ENCODE peak calls at places on chromosomes 6 and 20, in five cellular contexts. One of them, this sample, is unnamed. For H3K9me3 and H3K36me3, the result is how much of the 10 kb centered on the place peaks cover.

GRCh38 chr6:112983741-112984221 is 636.7 kb downstream of the RFPL4B start:
- DNase-seq in psoas muscle: no peak
- DNase-seq in astrocyte: no peak
- DNase-seq in left ventricle myocardium inferior: no peak
- DNase-seq in neural progenitor cell: no peak
- DNase-seq in this sample: no peak

GRCh38 chr20:10217517-10218410 is 866 bp upstream of the SNAP25 start:
- DNase-seq in psoas muscle: no peak
- DNase-seq in astrocyte: peak
- DNase-seq in left ventricle myocardium inferior: no peak
- DNase-seq in neural progenitor cell: peak
- DNase-seq in this sample: no peak

GRCh38 chr6:56804996-56805395 is 149.9 kb upstream of the BEND6 start:
- DNase-seq in psoas muscle: no peak
- DNase-seq in astrocyte: peak
- DNase-seq in left ventricle myocardium inferior: no peak
- DNase-seq in neural progenitor cell: no peak
- DNase-seq in this sample: no peak

GRCh38 chr6:128005009-128005408 is 104.2 kb upstream of the THEMIS start:
- DNase-seq in psoas muscle: no peak
- DNase-seq in astrocyte: peak
- DNase-seq in left ventricle myocardium inferior: no peak
- DNase-seq in neural progenitor cell: no peak
- DNase-seq in this sample: no peak

GRCh38 chr6:135108692-135109091 is 54.1 kb upstream of the HBS1L start:
- DNase-seq in psoas muscle: no peak
- DNase-seq in astrocyte: no peak
- DNase-seq in left ventricle myocardium inferior: no peak
- DNase-seq in neural progenitor cell: no peak
- DNase-seq in this sample: no peak

GRCh38 chr6:146041282-146041681 is 12.4 kb downstream of the GRM1 start:
- DNase-seq in psoas muscle: no peak
- DNase-seq in astrocyte: no peak
- DNase-seq in left ventricle myocardium inferior: no peak
- DNase-seq in neural progenitor cell: peak
- DNase-seq in this sample: peak

GRCh38 chr20:47620808-47621805 is 119.4 kb downstream of the NCOA3 start:
- DNase-seq in psoas muscle: no peak
- DNase-seq in astrocyte: peak
- DNase-seq in left ventricle myocardium inferior: no peak
- DNase-seq in neural progenitor cell: peak
- DNase-seq in this sample: peak

GRCh38 chr6:118335325-118335724 is 212.8 kb upstream of the PLN start:
- DNase-seq in psoas muscle: no peak
- DNase-seq in astrocyte: peak
- DNase-seq in left ventricle myocardium inferior: no peak
- DNase-seq in neural progenitor cell: no peak
- DNase-seq in this sample: no peak

GRCh38 chr20:58718121-58718563 is 25.5 kb downstream of the NPEPL1 start:
- DNase-seq in psoas muscle: peak
- DNase-seq in astrocyte: no peak
- DNase-seq in left ventricle myocardium inferior: no peak
- DNase-seq in neural progenitor cell: no peak
- DNase-seq in this sample: no peak

GRCh38 chr6:89604662-89605061 is 33.9 kb downstream of the LYRM2 start:
- DNase-seq in psoas muscle: no peak
- DNase-seq in astrocyte: no peak
- DNase-seq in left ventricle myocardium inferior: no peak
- DNase-seq in neural progenitor cell: peak
- DNase-seq in this sample: no peak

GRCh38 chr6:125310994-125311649 is 9.4 kb upstream of the HDDC2 start:
- DNase-seq in psoas muscle: no peak
- DNase-seq in astrocyte: peak
- DNase-seq in left ventricle myocardium inferior: no peak
- DNase-seq in neural progenitor cell: peak
- DNase-seq in this sample: peak

GRCh38 chr6:63943826-63944225 is 308.2 kb downstream of the PHF3 start:
- DNase-seq in psoas muscle: no peak
- DNase-seq in astrocyte: no peak
- DNase-seq in left ventricle myocardium inferior: no peak
- DNase-seq in neural progenitor cell: peak
- DNase-seq in this sample: no peak

GRCh38 chr6:157982580-157983438 is 1.1 kb downstream of the SYNJ2 start:
- DNase-seq in psoas muscle: no peak
- DNase-seq in astrocyte: peak
- DNase-seq in left ventricle myocardium inferior: no peak
- DNase-seq in neural progenitor cell: peak
- DNase-seq in this sample: peak

GRCh38 chr20:43191946-43192847 is 2.5 kb upstream of the PTPRT start:
- DNase-seq in psoas muscle: no peak
- DNase-seq in astrocyte: no peak
- DNase-seq in left ventricle myocardium inferior: no peak
- DNase-seq in neural progenitor cell: peak
- DNase-seq in this sample: peak

GRCh38 chr20:40838516-40838915 is 149.5 kb upstream of the MAFB start:
- DNase-seq in psoas muscle: no peak
- DNase-seq in astrocyte: no peak
- DNase-seq in left ventricle myocardium inferior: no peak
- DNase-seq in neural progenitor cell: no peak
- DNase-seq in this sample: no peak

GRCh38 chr6:75275067-75275466 is 9.5 kb downstream of the TMEM30A start:
- DNase-seq in psoas muscle: no peak
- DNase-seq in astrocyte: peak
- DNase-seq in left ventricle myocardium inferior: no peak
- DNase-seq in neural progenitor cell: no peak
- DNase-seq in this sample: no peak

GRCh38 chr6:21590345-21590744 is 3.2 kb upstream of the SOX4 start:
- DNase-seq in psoas muscle: no peak
- DNase-seq in astrocyte: no peak
- DNase-seq in left ventricle myocardium inferior: no peak
- DNase-seq in neural progenitor cell: no peak
- DNase-seq in this sample: no peak

GRCh38 chr20:37484386-37484785 is 36.7 kb upstream of the NNAT start:
- DNase-seq in psoas muscle: no peak
- DNase-seq in astrocyte: no peak
- DNase-seq in left ventricle myocardium inferior: no peak
- DNase-seq in neural progenitor cell: no peak
- DNase-seq in this sample: no peak

GRCh38 chr6:52574709-52575489 is 2.0 kb downstream of the TRAM2 start:
- DNase-seq in psoas muscle: peak
- DNase-seq in astrocyte: no peak
- DNase-seq in left ventricle myocardium inferior: no peak
- DNase-seq in neural progenitor cell: no peak
- DNase-seq in this sample: peak

GRCh38 chr6:110328231-110328630 is 29.9 kb downstream of the METTL24 start:
- DNase-seq in psoas muscle: no peak
- DNase-seq in astrocyte: peak
- DNase-seq in left ventricle myocardium inferior: no peak
- DNase-seq in neural progenitor cell: no peak
- DNase-seq in this sample: peak

GRCh38 chr6:15148356-15149058 is 97.4 kb upstream of the JARID2 start:
- DNase-seq in psoas muscle: no peak
- DNase-seq in astrocyte: peak
- DNase-seq in left ventricle myocardium inferior: no peak
- DNase-seq in neural progenitor cell: peak
- DNase-seq in this sample: no peak

GRCh38 chr6:71194730-71195129 is 93.9 kb upstream of the OGFRL1 start:
- DNase-seq in psoas muscle: no peak
- DNase-seq in astrocyte: peak
- DNase-seq in left ventricle myocardium inferior: no peak
- DNase-seq in neural progenitor cell: no peak
- DNase-seq in this sample: no peak

GRCh38 chr6:62904687-62905086 is 306.6 kb upstream of the FKBP1C start:
- DNase-seq in psoas muscle: no peak
- DNase-seq in astrocyte: no peak
- DNase-seq in left ventricle myocardium inferior: no peak
- DNase-seq in neural progenitor cell: peak
- DNase-seq in this sample: no peak

GRCh38 chr6:69105288-69105687 is 470.2 kb downstream of the ADGRB3 start:
- DNase-seq in psoas muscle: no peak
- DNase-seq in astrocyte: no peak
- DNase-seq in left ventricle myocardium inferior: no peak
- DNase-seq in neural progenitor cell: no peak
- DNase-seq in this sample: no peak

GRCh38 chr6:148497256-148497655 is 154.6 kb downstream of the SASH1 start:
- DNase-seq in psoas muscle: no peak
- DNase-seq in astrocyte: peak
- DNase-seq in left ventricle myocardium inferior: no peak
- DNase-seq in neural progenitor cell: no peak
- DNase-seq in this sample: no peak

GRCh38 chr6:136038531-136038930 is 187.0 kb downstream of the PDE7B start:
- DNase-seq in psoas muscle: no peak
- DNase-seq in astrocyte: no peak
- DNase-seq in left ventricle myocardium inferior: no peak
- DNase-seq in neural progenitor cell: no peak
- DNase-seq in this sample: no peak

GRCh38 chr6:3235486-3235885 is 8.0 kb upstream of the TUBB2B start:
- DNase-seq in psoas muscle: no peak
- DNase-seq in astrocyte: no peak
- DNase-seq in left ventricle myocardium inferior: no peak
- DNase-seq in neural progenitor cell: no peak
- DNase-seq in this sample: no peak

GRCh38 chr6:82711105-82711829 is 347.6 kb downstream of the TPBG start:
- DNase-seq in psoas muscle: no peak
- DNase-seq in astrocyte: peak
- DNase-seq in left ventricle myocardium inferior: no peak
- DNase-seq in neural progenitor cell: no peak
- DNase-seq in this sample: no peak

GRCh38 chr20:56004611-56005388 is 519 bp downstream of the CBLN4 start:
- DNase-seq in psoas muscle: no peak
- DNase-seq in astrocyte: no peak
- DNase-seq in left ventricle myocardium inferior: no peak
- DNase-seq in neural progenitor cell: peak
- DNase-seq in this sample: no peak

GRCh38 chr20:610130-611046 is at the start of gene TCF15:
- DNase-seq in psoas muscle: peak
- DNase-seq in astrocyte: no peak
- DNase-seq in left ventricle myocardium inferior: peak
- DNase-seq in neural progenitor cell: peak
- DNase-seq in this sample: peak

GRCh38 chr6:984031-984430 is 291.1 kb upstream of the EXOC2 start:
- DNase-seq in psoas muscle: no peak
- DNase-seq in astrocyte: no peak
- DNase-seq in left ventricle myocardium inferior: no peak
- DNase-seq in neural progenitor cell: no peak
- DNase-seq in this sample: no peak

GRCh38 chr20:29297411-29298270 is 1959.8 kb upstream of the DEFB115 start:
- DNase-seq in psoas muscle: no peak
- DNase-seq in astrocyte: no peak
- DNase-seq in left ventricle myocardium inferior: no peak
- DNase-seq in neural progenitor cell: no peak
- DNase-seq in this sample: no peak
- H3K9me3 ChIP-seq in psoas muscle: under half
- H3K9me3 ChIP-seq in astrocyte: under half
- H3K9me3 ChIP-seq in left ventricle myocardium inferior: half or more
- H3K9me3 ChIP-seq in neural progenitor cell: under half
- H3K9me3 ChIP-seq in this sample: under half

GRCh38 chr6:85460951-85461805 is 11.3 kb downstream of the NT5E start:
- DNase-seq in psoas muscle: no peak
- DNase-seq in astrocyte: peak
- DNase-seq in left ventricle myocardium inferior: no peak
- DNase-seq in neural progenitor cell: no peak
- DNase-seq in this sample: no peak

GRCh38 chr6:85458782-85459181 is 8.9 kb downstream of the NT5E start:
- DNase-seq in psoas muscle: no peak
- DNase-seq in astrocyte: peak
- DNase-seq in left ventricle myocardium inferior: no peak
- DNase-seq in neural progenitor cell: no peak
- DNase-seq in this sample: no peak

GRCh38 chr6:85461806-85462185 is 11.9 kb downstream of the NT5E start:
- DNase-seq in psoas muscle: no peak
- DNase-seq in astrocyte: no peak
- DNase-seq in left ventricle myocardium inferior: no peak
- DNase-seq in neural progenitor cell: no peak
- DNase-seq in this sample: no peak

GRCh38 chr6:85459224-85459901 is 9.5 kb downstream of the NT5E start:
- DNase-seq in psoas muscle: no peak
- DNase-seq in astrocyte: peak
- DNase-seq in left ventricle myocardium inferior: no peak
- DNase-seq in neural progenitor cell: no peak
- DNase-seq in this sample: no peak

GRCh38 chr6:85460154-85460950 is 10.5 kb downstream of the NT5E start:
- DNase-seq in psoas muscle: no peak
- DNase-seq in astrocyte: no peak
- DNase-seq in left ventricle myocardium inferior: no peak
- DNase-seq in neural progenitor cell: no peak
- DNase-seq in this sample: no peak
- H3K4me3 ChIP-seq in psoas muscle: no peak
- H3K4me3 ChIP-seq in astrocyte: no peak
- H3K4me3 ChIP-seq in left ventricle myocardium inferior: no peak
- H3K4me3 ChIP-seq in neural progenitor cell: no peak
- H3K4me3 ChIP-seq in this sample: no peak

DNA sequence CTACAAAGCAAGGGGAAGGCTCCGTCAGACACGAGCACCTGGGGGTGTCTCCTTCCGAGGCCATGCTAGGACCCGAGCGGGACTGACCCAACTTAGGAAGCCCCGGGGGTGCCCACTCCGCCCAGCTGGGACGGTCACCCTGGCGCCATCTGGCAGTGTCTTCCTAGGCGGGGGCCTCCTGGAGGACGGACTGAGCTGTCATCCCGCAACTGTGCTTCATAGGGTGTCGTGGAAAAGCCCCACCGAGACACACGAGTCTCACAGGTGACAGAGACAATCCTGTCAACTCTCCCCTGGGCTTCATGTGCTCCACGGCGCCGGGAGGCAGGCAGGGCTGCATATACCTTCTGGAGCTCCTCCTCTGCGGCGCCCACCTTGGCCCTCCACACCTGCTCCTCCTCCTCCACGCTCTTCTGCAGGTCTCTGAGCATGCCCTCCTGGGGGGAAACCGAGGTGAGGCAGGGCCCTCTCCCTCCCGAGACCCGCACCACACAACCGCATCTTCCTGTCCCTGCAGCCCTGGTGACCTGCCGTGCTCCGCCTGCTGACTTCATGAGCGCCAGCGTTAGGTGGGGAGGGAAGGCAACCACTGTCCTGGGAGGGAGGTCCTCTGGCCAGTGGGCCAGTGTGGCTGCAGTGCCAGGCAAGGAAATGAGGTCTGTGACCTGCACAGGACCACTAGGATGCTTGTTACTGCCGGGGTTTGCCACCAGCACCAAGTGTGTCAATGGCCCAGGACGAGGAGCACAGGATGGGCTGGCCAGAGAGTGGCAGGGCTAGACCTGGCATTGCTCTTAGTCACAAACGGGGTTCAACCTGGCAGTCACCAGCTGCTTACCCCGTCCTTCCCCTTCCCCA is 50.7 kb downstream of the DSTN start:
- DNase-seq in psoas muscle: no peak
- DNase-seq in astrocyte: no peak
- DNase-seq in left ventricle myocardium inferior: no peak
- DNase-seq in neural progenitor cell: no peak
- DNase-seq in this sample: no peak
- H3K36me3 ChIP-seq in psoas muscle: half or more
- H3K36me3 ChIP-seq in astrocyte: under half
- H3K36me3 ChIP-seq in left ventricle myocardium inferior: half or more
- H3K36me3 ChIP-seq in neural progenitor cell: under half
- H3K36me3 ChIP-seq in this sample: half or more

GRCh38 chr6:164398647-164399046 is 910.8 kb downstream of the C6orf118 start:
- DNase-seq in psoas muscle: no peak
- DNase-seq in astrocyte: no peak
- DNase-seq in left ventricle myocardium inferior: no peak
- DNase-seq in neural progenitor cell: no peak
- DNase-seq in this sample: no peak
- H3K9me3 ChIP-seq in psoas muscle: under half
- H3K9me3 ChIP-seq in astrocyte: under half
- H3K9me3 ChIP-seq in left ventricle myocardium inferior: under half
- H3K9me3 ChIP-seq in neural progenitor cell: under half
- H3K9me3 ChIP-seq in this sample: under half

This sample was measured in HAP-1.